ENCODE peak calls at places on chromosomes 2 and 18, in four cellular contexts. H is adrenal gland, A is neural progenitor cell, M is lower lobe of right lung. D is an unnamed sample.

GRCh38 chr2:112150447-112150846 is 12.3 kb downstream of the FBLN7 start:
- DNase-seq in H (peak; percentile 34), A (no peak), M (no peak), D (no peak)

GRCh38 chr2:96245609-96246390 is 20.0 kb downstream of the TMEM127 start:
- DNase-seq in H (peak; percentile 66), A (no peak), M (peak; percentile 59), D (no peak)

GRCh38 chr2:58740381-58740780 is 499.3 kb upstream of the FANCL start:
- DNase-seq in H (no peak), A (no peak), M (no peak), D (no peak)

GRCh38 chr2:230455005-230455684 is 39.1 kb downstream of the SP100 start:
- DNase-seq in H (no peak), A (no peak), M (no peak), D (no peak)

GRCh38 chr2:235149240-235149641 is 197.4 kb downstream of the SH3BP4 start:
- DNase-seq in H (no peak), A (no peak), M (no peak), D (no peak)

GRCh38 chr2:16640867-16641266 is 24.8 kb downstream of the CYRIA start:
- DNase-seq in H (peak; percentile 64), A (no peak), M (no peak), D (no peak)

GRCh38 chr2:147040585-147041494 is 804.0 kb upstream of the ACVR2A start:
- DNase-seq in H (no peak), A (no peak), M (no peak), D (no peak)

GRCh38 chr2:109182426-109182825 is 53.4 kb downstream of the SH3RF3 start:
- DNase-seq in H (no peak), A (no peak), M (no peak), D (no peak)

GRCh38 chr2:42252464-42252863 is 83.3 kb downstream of the EML4 start:
- DNase-seq in H (no peak), A (peak; percentile 29), M (no peak), D (no peak)

GRCh38 chr18:24672165-24672950 is 211.9 kb downstream of the HRH4 start:
- DNase-seq in H (no peak), A (no peak), M (no peak), D (no peak)

GRCh38 chr2:202821538-202822160 is 49.9 kb downstream of the ICA1L start:
- DNase-seq in H (no peak), A (no peak), M (no peak), D (no peak)

GRCh38 chr18:59916746-59917145 is 16.9 kb downstream of the PMAIP1 start:
- DNase-seq in H (no peak), A (no peak), M (no peak), D (no peak)

GRCh38 chr2:88307817-88308216 is 137.7 kb downstream of the THNSL2 start:
- DNase-seq in H (peak; percentile 38), A (peak; percentile 24), M (no peak), D (no peak)

GRCh38 chr2:236889081-236889780 is 196.5 kb upstream of the COPS8 start:
- DNase-seq in H (peak; percentile 27), A (no peak), M (no peak), D (no peak)

DNA sequence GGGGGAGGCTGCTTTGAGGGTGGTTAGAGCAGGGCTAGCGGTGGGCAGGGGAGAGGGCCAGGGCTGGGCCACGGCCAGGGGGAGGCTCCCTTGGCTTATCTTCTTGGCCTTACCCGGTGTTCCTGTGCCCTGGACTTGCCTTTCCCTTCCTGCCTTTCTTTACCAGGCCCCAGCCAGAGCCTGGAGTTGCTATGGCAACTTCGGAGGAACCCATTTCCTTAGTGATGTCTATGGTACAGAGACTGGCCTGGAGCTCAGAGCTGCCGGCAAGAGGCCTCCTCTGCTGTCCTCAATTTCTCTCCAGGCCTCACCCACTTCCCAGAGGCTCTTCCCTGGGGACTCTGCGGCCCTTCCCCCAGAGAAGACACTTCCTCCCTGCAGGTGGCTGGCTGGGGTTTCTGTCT is 11.5 kb downstream of the SPEG start:
- DNase-seq in H (peak; percentile 19), A (peak; percentile 67), M (no peak), D (peak; percentile 33)
- H3K27me3 ChIP-seq in H (peaks cover 24% of the 10 kb centered on the region), A (peaks cover 61% of the 10 kb centered on the region), M (peaks cover 55% of the 10 kb centered on the region), D (no peaks in the 10 kb centered on the region)

GRCh38 chr2:20674309-20674965 is 7.5 kb downstream of the GDF7 start:
- DNase-seq in H (no peak), A (no peak), M (no peak), D (no peak)
- H3K27me3 ChIP-seq in H (peaks cover 31% of the 10 kb centered on the region), A (peaks cover 65% of the 10 kb centered on the region), M (peaks cover 56% of the 10 kb centered on the region), D (peaks cover 39% of the 10 kb centered on the region)

GRCh38 chr2:14632133-14632936 is at the start of gene LRATD1:
- DNase-seq in H (peak; percentile 91), A (peak; percentile 98), M (peak; percentile 87), D (peak; percentile 92)

GRCh38 chr2:14633031-14633430 is 514 bp downstream of the LRATD1 start:
- DNase-seq in H (peak; percentile 1), A (peak; percentile 28), M (peak; percentile 44), D (no peak)

GRCh38 chr2:14626873-14627272 is 5.6 kb upstream of the LRATD1 start:
- DNase-seq in H (no peak), A (no peak), M (peak; percentile 58), D (no peak)

GRCh38 chr2:14631676-14632075 is 841 bp upstream of the LRATD1 start:
- DNase-seq in H (no peak), A (no peak), M (no peak), D (no peak)

GRCh38 chr2:14628906-14629305 is 3.6 kb upstream of the LRATD1 start:
- DNase-seq in H (no peak), A (no peak), M (peak; percentile 45), D (peak; percentile 72)
- H3K27me3 ChIP-seq in H (peaks cover 4% of the 10 kb centered on the region), A (peaks cover 44% of the 10 kb centered on the region), M (peaks cover 18% of the 10 kb centered on the region), D (no peaks in the 10 kb centered on the region)

DNA sequence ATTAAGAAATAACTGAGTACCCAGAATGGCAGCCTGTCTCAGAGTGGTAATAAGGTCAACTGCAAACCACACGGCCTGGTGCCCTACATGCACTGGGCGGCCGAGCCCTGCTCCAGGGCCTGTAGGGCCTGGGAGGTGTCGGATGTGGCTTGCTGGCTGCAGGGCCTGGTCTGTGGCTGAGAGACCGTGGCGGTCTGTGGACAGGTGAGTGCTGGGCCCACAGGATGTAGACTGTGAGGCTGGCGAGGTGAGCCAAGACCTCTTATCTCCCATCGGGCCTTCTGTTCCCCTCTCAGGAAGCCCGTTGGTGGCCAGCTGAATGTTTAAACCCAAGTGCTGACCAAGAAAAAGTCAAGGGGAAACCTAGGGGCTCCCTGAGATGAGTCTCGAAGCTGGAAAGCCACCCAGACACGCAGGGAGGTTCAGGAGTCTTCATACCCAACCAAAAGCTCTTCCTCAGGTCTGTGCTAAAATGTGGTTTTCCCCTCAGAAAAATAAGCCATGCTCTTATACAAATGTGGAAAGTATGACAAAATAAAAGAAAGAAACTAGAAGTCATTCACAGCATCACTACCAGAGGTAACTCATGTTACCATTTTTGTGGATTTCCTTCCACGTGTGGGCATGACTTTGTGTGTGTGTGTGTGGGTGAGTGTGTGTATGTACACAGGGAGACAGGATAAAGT is 47.7 kb upstream of the CTDP1 start:
- DNase-seq in H (no peak), A (no peak), M (no peak), D (no peak)
- H3K27me3 ChIP-seq in H (peaks cover 1% of the 10 kb centered on the region), A (peaks cover under 1% of the 10 kb centered on the region), M (peaks cover 7% of the 10 kb centered on the region), D (peaks cover 2% of the 10 kb centered on the region)

GRCh38 chr2:122596541-122596940 is 841.1 kb downstream of the TSN start:
- DNase-seq in H (no peak), A (no peak), M (no peak), D (no peak)

GRCh38 chr2:122595065-122595464 is 839.6 kb downstream of the TSN start:
- DNase-seq in H (no peak), A (no peak), M (no peak), D (no peak)

GRCh38 chr2:122598784-122599183 is 843.3 kb downstream of the TSN start:
- DNase-seq in H (no peak), A (no peak), M (no peak), D (no peak)
- H3K27me3 ChIP-seq in H (no peaks in the 10 kb centered on the region), A (no peaks in the 10 kb centered on the region), M (no peaks in the 10 kb centered on the region), D (no peaks in the 10 kb centered on the region)

DNA sequence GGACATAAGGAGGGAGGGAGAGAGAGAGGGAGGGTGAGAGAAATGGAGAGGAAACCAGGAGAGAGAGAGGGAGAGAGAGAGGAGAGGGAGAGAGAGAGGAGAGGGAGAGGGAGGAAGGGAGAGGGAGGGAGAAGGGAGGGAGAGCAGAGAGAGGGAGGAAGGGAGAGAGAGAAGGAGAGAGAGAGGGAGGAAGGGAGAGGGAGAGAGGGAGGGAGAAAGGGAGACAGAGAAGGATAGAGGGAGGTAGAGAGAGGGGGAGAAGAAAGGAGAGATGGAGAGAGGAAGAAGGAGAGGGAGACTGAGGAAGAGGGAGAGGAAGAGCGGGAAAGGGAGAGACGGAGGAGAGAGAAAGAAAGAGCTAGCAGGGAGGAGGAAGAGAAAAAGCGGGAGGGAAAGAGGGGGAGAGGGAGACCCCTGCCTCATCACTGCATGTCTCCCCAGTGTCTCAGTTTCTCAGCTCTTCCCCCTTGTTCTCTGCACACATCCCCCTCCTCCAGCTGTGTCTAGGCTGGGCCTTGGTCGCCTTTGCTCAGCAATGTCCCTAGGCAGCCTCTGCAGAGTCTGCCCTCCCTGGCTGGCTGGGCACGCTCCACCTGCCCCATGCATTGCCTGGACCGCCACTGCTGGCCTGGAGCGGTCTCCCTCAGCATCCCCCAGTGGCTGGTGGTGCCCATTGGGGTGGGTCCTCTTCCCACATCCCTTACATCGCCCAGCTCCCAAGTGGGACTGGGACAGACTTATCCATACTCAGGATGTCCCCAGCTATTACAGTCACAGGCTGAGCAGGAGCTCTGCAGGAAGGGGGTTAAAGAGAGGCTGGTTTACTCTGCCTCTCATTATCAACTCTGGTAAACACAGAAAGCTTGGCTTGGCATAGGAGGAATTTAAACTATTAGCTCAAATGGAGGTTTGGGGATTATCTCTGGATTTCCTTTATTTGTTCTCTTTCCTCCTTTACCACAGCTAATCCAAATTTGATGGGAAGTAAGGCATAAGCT is 85.7 kb upstream of the APCDD1 start:
- DNase-seq in H (no peak), A (peak; percentile 8), M (no peak), D (no peak)
- H3K27me3 ChIP-seq in H (no peaks in the 10 kb centered on the region), A (no peaks in the 10 kb centered on the region), M (no peaks in the 10 kb centered on the region), D (no peaks in the 10 kb centered on the region)

D was measured in RWPE2.